ENCODE peak calls at places on chromosomes 2 and 18, in seven cellular contexts. One of them, this sample, is unnamed.

GRCh38 chr18:67132919-67133318 is 383.6 kb downstream of the DSEL start:
- DNase-seq in HepG2: no peak
- DNase-seq in stomach: no peak
- DNase-seq in K562: no peak
- DNase-seq in sigmoid colon: no peak
- DNase-seq in endothelial cell of umbilical vein: no peak
- DNase-seq in GM23338: no peak
- DNase-seq in this sample: no peak

GRCh38 chr2:239202836-239203235 is 198.0 kb downstream of the HDAC4 start:
- DNase-seq in sigmoid colon: peak; percentile 64
- DNase-seq in endothelial cell of umbilical vein: no peak
- DNase-seq in GM23338: no peak
- DNase-seq in HepG2: no peak
- DNase-seq in K562: no peak
- DNase-seq in stomach: no peak
- DNase-seq in this sample: no peak

GRCh38 chr2:28639836-28640235 is 111.8 kb upstream of the PPP1CB start:
- DNase-seq in sigmoid colon: peak; percentile 61
- DNase-seq in GM23338: no peak
- DNase-seq in endothelial cell of umbilical vein: no peak
- DNase-seq in K562: no peak
- DNase-seq in HepG2: peak; percentile 75
- DNase-seq in stomach: peak; percentile 53
- DNase-seq in this sample: no peak

GRCh38 chr2:220660277-220661155 is 911.6 kb downstream of the EPHA4 start:
- DNase-seq in K562: no peak
- DNase-seq in stomach: no peak
- DNase-seq in sigmoid colon: no peak
- DNase-seq in HepG2: no peak
- DNase-seq in GM23338: peak; percentile 7
- DNase-seq in endothelial cell of umbilical vein: no peak
- DNase-seq in this sample: no peak

GRCh38 chr2:217249490-217250451 is 389.9 kb upstream of the TNP1 start:
- DNase-seq in HepG2: no peak
- DNase-seq in endothelial cell of umbilical vein: no peak
- DNase-seq in sigmoid colon: peak; percentile 93
- DNase-seq in K562: no peak
- DNase-seq in stomach: no peak
- DNase-seq in GM23338: peak; percentile 1
- DNase-seq in this sample: no peak

GRCh38 chr18:402129-402528 is 98.4 kb downstream of the COLEC12 start:
- DNase-seq in HepG2: no peak
- DNase-seq in endothelial cell of umbilical vein: no peak
- DNase-seq in GM23338: no peak
- DNase-seq in stomach: no peak
- DNase-seq in sigmoid colon: no peak
- DNase-seq in K562: no peak
- DNase-seq in this sample: no peak

GRCh38 chr2:144511222-144511855 is 8.6 kb downstream of the ZEB2 start:
- DNase-seq in stomach: no peak
- DNase-seq in GM23338: no peak
- DNase-seq in sigmoid colon: no peak
- DNase-seq in K562: no peak
- DNase-seq in endothelial cell of umbilical vein: peak; percentile 35
- DNase-seq in HepG2: no peak
- DNase-seq in this sample: no peak

GRCh38 chr2:68556384-68556783 is 87.0 kb upstream of the PROKR1 start:
- DNase-seq in K562: no peak
- DNase-seq in HepG2: no peak
- DNase-seq in GM23338: no peak
- DNase-seq in stomach: no peak
- DNase-seq in sigmoid colon: no peak
- DNase-seq in endothelial cell of umbilical vein: peak; percentile 31
- DNase-seq in this sample: no peak

GRCh38 chr2:150474326-150475074 is 13.0 kb downstream of the RND3 start:
- DNase-seq in GM23338: no peak
- DNase-seq in stomach: no peak
- DNase-seq in HepG2: no peak
- DNase-seq in sigmoid colon: no peak
- DNase-seq in K562: no peak
- DNase-seq in endothelial cell of umbilical vein: peak; percentile 41
- DNase-seq in this sample: no peak

GRCh38 chr2:46073540-46074018 is 223.6 kb upstream of the EPAS1 start:
- DNase-seq in endothelial cell of umbilical vein: peak; percentile 97
- DNase-seq in sigmoid colon: peak; percentile 33
- DNase-seq in stomach: no peak
- DNase-seq in HepG2: peak; percentile 39
- DNase-seq in GM23338: no peak
- DNase-seq in K562: no peak
- DNase-seq in this sample: no peak

GRCh38 chr2:171404258-171404657 is 29.5 kb downstream of the METTL8 start:
- DNase-seq in K562: no peak
- DNase-seq in endothelial cell of umbilical vein: peak; percentile 81
- DNase-seq in stomach: no peak
- DNase-seq in HepG2: peak; percentile 46
- DNase-seq in GM23338: no peak
- DNase-seq in sigmoid colon: no peak
- DNase-seq in this sample: no peak

GRCh38 chr18:22585821-22586220 is 168.1 kb upstream of the CTAGE1 start:
- DNase-seq in stomach: no peak
- DNase-seq in endothelial cell of umbilical vein: no peak
- DNase-seq in sigmoid colon: no peak
- DNase-seq in GM23338: no peak
- DNase-seq in HepG2: no peak
- DNase-seq in K562: no peak
- DNase-seq in this sample: no peak

GRCh38 chr2:197883354-197884032 is 79.1 kb downstream of the PLCL1 start:
- DNase-seq in sigmoid colon: no peak
- DNase-seq in endothelial cell of umbilical vein: no peak
- DNase-seq in stomach: no peak
- DNase-seq in GM23338: no peak
- DNase-seq in K562: no peak
- DNase-seq in HepG2: no peak
- DNase-seq in this sample: no peak

GRCh38 chr2:175627405-175627804 is 374.7 kb downstream of the LNPK start:
- DNase-seq in K562: no peak
- DNase-seq in stomach: no peak
- DNase-seq in GM23338: no peak
- DNase-seq in HepG2: no peak
- DNase-seq in endothelial cell of umbilical vein: no peak
- DNase-seq in sigmoid colon: no peak
- DNase-seq in this sample: no peak

GRCh38 chr2:204825054-204825453 is 279.8 kb downstream of the PARD3B start:
- DNase-seq in sigmoid colon: no peak
- DNase-seq in HepG2: no peak
- DNase-seq in GM23338: no peak
- DNase-seq in endothelial cell of umbilical vein: no peak
- DNase-seq in K562: no peak
- DNase-seq in stomach: no peak
- DNase-seq in this sample: no peak

GRCh38 chr18:57455576-57456129 is 20.5 kb downstream of the ONECUT2 start:
- DNase-seq in HepG2: no peak
- DNase-seq in endothelial cell of umbilical vein: no peak
- DNase-seq in K562: no peak
- DNase-seq in sigmoid colon: no peak
- DNase-seq in stomach: no peak
- DNase-seq in GM23338: no peak
- DNase-seq in this sample: no peak

DNA sequence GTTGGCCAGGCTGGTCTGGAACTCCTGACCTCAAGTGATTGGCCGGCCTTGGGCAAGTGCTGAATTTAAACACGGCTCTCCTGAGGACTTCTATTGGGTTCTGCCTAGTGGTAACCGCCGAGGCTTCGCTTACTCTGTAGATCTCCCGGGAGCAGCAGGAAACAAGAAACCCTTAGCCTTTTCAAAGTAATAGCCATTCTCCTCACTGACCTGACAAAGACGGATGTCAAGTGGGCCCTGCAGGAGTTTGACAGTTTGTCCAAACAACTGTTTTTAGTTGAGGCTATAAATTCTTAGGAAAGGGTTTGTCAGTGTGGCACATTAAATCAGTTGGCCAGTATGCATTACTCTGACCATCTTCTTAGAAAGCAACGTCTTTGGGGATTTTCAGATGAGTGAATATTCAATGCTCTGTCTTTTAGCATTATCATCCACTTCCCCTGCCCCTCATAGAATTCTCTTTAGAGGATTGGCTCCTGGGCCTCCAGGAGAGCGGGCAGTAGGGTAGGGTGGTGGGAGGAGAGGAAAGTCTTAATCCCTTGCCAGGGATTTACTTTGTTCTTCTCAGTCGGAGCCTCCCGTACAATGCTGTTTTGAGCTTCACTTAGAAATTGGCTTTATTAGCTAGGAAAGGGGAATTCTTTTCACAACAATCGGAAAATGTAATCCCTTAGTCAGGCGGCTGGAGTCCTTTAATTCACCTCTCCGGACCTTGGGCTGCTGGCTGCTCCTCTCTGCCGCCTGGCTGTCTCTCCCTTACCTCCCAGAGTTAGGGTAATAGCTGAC is 13.3 kb upstream of the C18orf32 start:
- DNase-seq in GM23338: peak; percentile 42
- DNase-seq in HepG2: no peak
- DNase-seq in stomach: no peak
- DNase-seq in K562: no peak
- DNase-seq in endothelial cell of umbilical vein: no peak
- DNase-seq in sigmoid colon: no peak
- DNase-seq in this sample: no peak
- TF ChIP-seq POLR2AphosphoS5 in GM23338: no peak
- TF ChIP-seq POLR2AphosphoS5 in HepG2: no peak
- TF ChIP-seq POLR2AphosphoS5 in stomach: no peak
- TF ChIP-seq POLR2AphosphoS5 in K562: no peak
- TF ChIP-seq POLR2AphosphoS5 in endothelial cell of umbilical vein: no peak
- TF ChIP-seq POLR2AphosphoS5 in sigmoid colon: no peak
- TF ChIP-seq POLR2AphosphoS5 in this sample: no peak

GRCh38 chr18:34457761-34458160 is 233.0 kb upstream of the NOL4 start:
- DNase-seq in K562: no peak
- DNase-seq in sigmoid colon: no peak
- DNase-seq in stomach: no peak
- DNase-seq in HepG2: no peak
- DNase-seq in GM23338: no peak
- DNase-seq in endothelial cell of umbilical vein: no peak
- DNase-seq in this sample: no peak

GRCh38 chr18:34467059-34467458 is 242.3 kb upstream of the NOL4 start:
- DNase-seq in HepG2: no peak
- DNase-seq in endothelial cell of umbilical vein: no peak
- DNase-seq in GM23338: no peak
- DNase-seq in K562: no peak
- DNase-seq in sigmoid colon: no peak
- DNase-seq in stomach: no peak
- DNase-seq in this sample: no peak

GRCh38 chr18:34458371-34458770 is 233.7 kb upstream of the NOL4 start:
- DNase-seq in K562: no peak
- DNase-seq in HepG2: no peak
- DNase-seq in sigmoid colon: no peak
- DNase-seq in stomach: no peak
- DNase-seq in endothelial cell of umbilical vein: no peak
- DNase-seq in GM23338: no peak
- DNase-seq in this sample: no peak

DNA sequence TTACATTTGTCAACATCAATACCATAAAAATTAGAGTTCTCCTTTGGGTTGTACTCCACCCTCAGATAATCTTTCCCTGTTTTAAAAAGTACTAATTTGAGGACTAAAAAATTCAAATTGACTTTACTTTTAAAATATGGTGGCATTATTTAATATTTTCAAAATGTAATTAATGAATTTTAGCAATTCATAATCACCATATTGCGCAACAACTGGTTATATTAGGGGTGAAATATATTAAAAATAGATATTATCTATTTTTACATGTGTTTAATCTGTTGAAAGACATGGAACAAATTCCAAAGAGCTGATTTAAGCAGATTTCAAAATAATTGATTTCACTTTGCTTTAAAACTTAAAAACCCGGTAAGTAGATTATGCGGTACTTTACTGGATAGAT is 236.6 kb upstream of the NOL4 start:
- DNase-seq in K562: no peak
- DNase-seq in endothelial cell of umbilical vein: no peak
- DNase-seq in stomach: no peak
- DNase-seq in GM23338: no peak
- DNase-seq in HepG2: no peak
- DNase-seq in sigmoid colon: no peak
- DNase-seq in this sample: no peak
- TF ChIP-seq POLR2AphosphoS5 in K562: no peak
- TF ChIP-seq POLR2AphosphoS5 in endothelial cell of umbilical vein: no peak
- TF ChIP-seq POLR2AphosphoS5 in stomach: no peak
- TF ChIP-seq POLR2AphosphoS5 in GM23338: no peak
- TF ChIP-seq POLR2AphosphoS5 in HepG2: no peak
- TF ChIP-seq POLR2AphosphoS5 in sigmoid colon: no peak
- TF ChIP-seq POLR2AphosphoS5 in this sample: no peak

DNA sequence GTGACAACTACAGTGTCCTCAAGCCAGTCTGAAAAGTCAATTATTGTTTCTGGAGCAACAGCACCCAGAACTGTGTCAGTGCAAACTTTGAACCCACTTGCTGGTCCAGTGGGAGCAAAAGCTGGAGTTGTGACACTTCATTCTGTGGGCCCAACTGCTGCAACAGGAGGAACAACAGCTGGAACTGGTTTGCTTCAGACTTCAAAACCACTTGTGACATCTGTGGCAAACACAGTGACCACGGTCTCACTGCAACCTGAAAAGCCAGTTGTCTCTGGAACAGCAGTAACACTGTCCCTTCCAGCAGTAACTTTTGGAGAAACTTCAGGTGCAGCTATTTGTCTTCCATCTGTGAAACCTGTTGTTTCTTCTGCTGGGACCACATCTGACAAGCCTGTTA is 59.8 kb downstream of the TAF4B start:
- DNase-seq in endothelial cell of umbilical vein: no peak
- DNase-seq in K562: no peak
- DNase-seq in sigmoid colon: no peak
- DNase-seq in GM23338: no peak
- DNase-seq in stomach: no peak
- DNase-seq in HepG2: no peak
- DNase-seq in this sample: no peak
- TF ChIP-seq POLR2AphosphoS5 in endothelial cell of umbilical vein: no peak
- TF ChIP-seq POLR2AphosphoS5 in K562: no peak
- TF ChIP-seq POLR2AphosphoS5 in sigmoid colon: no peak
- TF ChIP-seq POLR2AphosphoS5 in GM23338: no peak
- TF ChIP-seq POLR2AphosphoS5 in stomach: no peak
- TF ChIP-seq POLR2AphosphoS5 in HepG2: no peak
- TF ChIP-seq POLR2AphosphoS5 in this sample: no peak

DNA sequence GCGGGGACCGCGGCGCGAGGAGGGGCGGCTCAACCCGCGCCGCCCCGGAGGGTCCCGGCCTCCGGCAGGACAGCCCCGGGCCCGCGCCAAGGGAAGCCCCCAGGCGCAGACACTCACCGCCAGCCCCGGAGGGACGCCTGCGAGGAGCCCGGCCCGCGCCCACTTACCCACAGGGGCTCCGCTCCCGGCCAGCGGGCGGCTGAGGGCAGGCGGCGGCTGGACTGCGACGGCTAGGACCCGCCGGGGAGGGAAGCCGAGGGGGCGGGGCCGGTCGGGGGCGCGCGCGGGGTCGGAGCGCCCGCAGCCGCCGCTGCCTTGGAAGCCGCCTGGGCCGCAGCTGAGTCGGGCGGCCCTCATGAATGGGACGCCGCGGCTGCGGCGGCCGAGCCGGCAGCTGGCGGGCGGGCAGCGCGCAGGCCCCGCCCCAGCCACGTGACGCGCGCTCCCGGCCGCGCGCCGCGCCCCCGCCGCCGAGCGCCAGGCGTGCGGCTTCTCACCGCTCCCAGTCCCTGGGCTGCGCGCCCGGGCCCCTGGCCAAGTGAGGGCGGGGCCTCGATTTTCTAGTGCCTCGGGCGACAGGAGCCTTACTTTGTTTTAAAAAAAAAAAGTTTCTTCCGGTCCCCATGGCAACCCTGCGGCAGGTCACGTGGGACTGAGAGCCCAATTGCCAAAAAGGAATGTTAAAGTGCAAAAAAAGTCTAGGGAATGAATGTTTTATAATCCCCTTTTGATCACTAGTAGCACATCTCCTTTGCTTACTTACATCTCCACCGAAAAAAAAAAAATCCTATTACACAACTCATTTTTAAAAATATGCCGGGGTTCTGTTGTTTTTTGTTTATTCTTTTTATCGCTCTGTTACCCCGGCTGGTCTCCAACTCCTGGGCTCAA is at the start of gene LPIN2:
- DNase-seq in endothelial cell of umbilical vein: peak; percentile 98
- DNase-seq in sigmoid colon: peak; percentile 99
- DNase-seq in GM23338: peak; percentile 98
- DNase-seq in K562: peak; percentile 99
- DNase-seq in HepG2: peak; percentile 95
- DNase-seq in stomach: peak; percentile 100
- DNase-seq in this sample: peak; percentile 98
- TF ChIP-seq POLR2AphosphoS5 in endothelial cell of umbilical vein: peak; percentile 83
- TF ChIP-seq POLR2AphosphoS5 in sigmoid colon: no peak
- TF ChIP-seq POLR2AphosphoS5 in GM23338: peak; percentile 37
- TF ChIP-seq POLR2AphosphoS5 in K562: peak; percentile 52
- TF ChIP-seq POLR2AphosphoS5 in HepG2: no peak
- TF ChIP-seq POLR2AphosphoS5 in stomach: peak; percentile 79
- TF ChIP-seq POLR2AphosphoS5 in this sample: peak; percentile 84

This sample was measured in vagina.